ENCODE peak calls at places on chromosomes 2 and 18, in seven cellular contexts. J is right lobe of liver, U is pancreas, X is neuronal stem cell, Q is RWPE2, H is neural progenitor cell, I is NT2/D1. D is an unnamed sample. For H3K36me3, the result is how much of the 10 kb centered on the place peaks cover.

GRCh38 chr2:180520816-180521595 is 459.4 kb upstream of the UBE2E3 start:
- DNase-seq in J (no peak), U (no peak), X (no peak), Q (no peak), H (no peak), I (no peak), D (peak)

GRCh38 chr2:177622516-177622915 is 229.9 kb downstream of the AGPS start:
- DNase-seq in J (no peak), U (no peak), X (no peak), Q (no peak), H (peak), I (peak), D (no peak)

GRCh38 chr2:216588771-216589363 is 44.4 kb upstream of the IGFBP2 start:
- DNase-seq in J (no peak), U (no peak), X (no peak), Q (no peak), H (no peak), I (no peak), D (no peak)

GRCh38 chr2:121146630-121147029 is 138.4 kb downstream of the TFCP2L1 start:
- DNase-seq in J (no peak), U (no peak), X (no peak), Q (no peak), H (no peak), I (no peak), D (no peak)

GRCh38 chr18:32301976-32302743 is 112.3 kb downstream of the MEP1B start:
- DNase-seq in J (no peak), U (no peak), X (no peak), Q (no peak), H (no peak), I (no peak), D (peak)

GRCh38 chr18:77059294-77059916 is 73.2 kb downstream of the MBP start:
- DNase-seq in J (no peak), U (no peak), X (no peak), Q (no peak), H (peak), I (no peak), D (peak)

GRCh38 chr2:107064750-107065149 is 178.8 kb upstream of the ST6GAL2 start:
- DNase-seq in J (no peak), U (no peak), X (no peak), Q (no peak), H (no peak), I (no peak), D (no peak)

GRCh38 chr2:101307950-101308431 is 510 bp downstream of the RNF149 start:
- DNase-seq in J (peak), U (peak), X (no peak), Q (peak), H (peak), I (no peak), D (no peak)

GRCh38 chr2:77521482-77521881 is 694 bp downstream of the LRRTM4 start:
- DNase-seq in J (no peak), U (no peak), X (peak), Q (no peak), H (peak), I (peak), D (no peak)

GRCh38 chr2:79984476-79984875 is 320.1 kb downstream of the LRRTM1 start:
- DNase-seq in J (no peak), U (no peak), X (no peak), Q (no peak), H (no peak), I (no peak), D (no peak)

GRCh38 chr18:2884706-2885285 is 38.0 kb downstream of the EMILIN2 start:
- DNase-seq in J (no peak), U (no peak), X (no peak), Q (no peak), H (no peak), I (no peak), D (no peak)

GRCh38 chr18:39732918-39733317 is 2167.3 kb upstream of the CELF4 start:
- DNase-seq in J (no peak), U (no peak), X (no peak), Q (no peak), H (no peak), I (no peak), D (no peak)

GRCh38 chr18:2547477-2548087 is 23.7 kb downstream of the METTL4 start:
- DNase-seq in J (no peak), U (no peak), X (peak), Q (no peak), H (peak), I (no peak), D (peak)

GRCh38 chr2:187875271-187875670 is 321.0 kb upstream of the TFPI start:
- DNase-seq in J (no peak), U (no peak), X (no peak), Q (no peak), H (no peak), I (no peak), D (no peak)

GRCh38 chr18:910247-910646 is 5.6 kb downstream of the ADCYAP1 start:
- DNase-seq in J (no peak), U (no peak), X (no peak), Q (no peak), H (no peak), I (no peak), D (no peak)

GRCh38 chr2:229141626-229142025 is 129.5 kb downstream of the PID1 start:
- DNase-seq in J (no peak), U (no peak), X (no peak), Q (no peak), H (no peak), I (no peak), D (peak)

GRCh38 chr2:142944721-142945120 is 67.3 kb downstream of the KYNU start:
- DNase-seq in J (no peak), U (no peak), X (no peak), Q (no peak), H (no peak), I (no peak), D (peak)

GRCh38 chr2:26043862-26044736 is 10.2 kb downstream of the RAB10 start:
- DNase-seq in J (peak), U (no peak), X (no peak), Q (no peak), H (no peak), I (no peak), D (peak)

GRCh38 chr2:127128508-127128907 is 21.6 kb upstream of the BIN1 start:
- DNase-seq in J (peak), U (peak), X (no peak), Q (no peak), H (peak), I (no peak), D (peak)

GRCh38 chr2:241771286-241772062 is 5.1 kb upstream of the GAL3ST2 start:
- DNase-seq in J (no peak), U (no peak), X (peak), Q (peak), H (peak), I (no peak), D (no peak)

GRCh38 chr18:12455511-12455910 is 47.8 kb downstream of the PRELID3A start:
- DNase-seq in J (no peak), U (no peak), X (no peak), Q (no peak), H (no peak), I (no peak), D (no peak)

GRCh38 chr2:188519133-188519532 is 227.5 kb downstream of the GULP1 start:
- DNase-seq in J (no peak), U (no peak), X (no peak), Q (no peak), H (no peak), I (no peak), D (peak)

GRCh38 chr2:171172980-171173542 is 12.4 kb upstream of the TLK1 start:
- DNase-seq in J (no peak), U (no peak), X (no peak), Q (no peak), H (no peak), I (no peak), D (peak)

GRCh38 chr18:73824684-73825083 is 322.9 kb downstream of the FBXO15 start:
- DNase-seq in J (no peak), U (no peak), X (no peak), Q (no peak), H (no peak), I (no peak), D (peak)

GRCh38 chr18:24674236-24675004 is 214.0 kb downstream of the HRH4 start:
- DNase-seq in J (no peak), U (no peak), X (no peak), Q (no peak), H (no peak), I (no peak), D (no peak)

GRCh38 chr2:134023854-134024253 is 230.0 kb upstream of the MGAT5 start:
- DNase-seq in J (no peak), U (no peak), X (no peak), Q (no peak), H (no peak), I (no peak), D (no peak)

GRCh38 chr2:18047896-18048657 is 169.6 kb downstream of the KCNS3 start:
- DNase-seq in J (no peak), U (no peak), X (no peak), Q (peak), H (no peak), I (no peak), D (peak)

GRCh38 chr18:31554776-31555175 is 36.9 kb upstream of the TTR start:
- DNase-seq in J (no peak), U (no peak), X (no peak), Q (no peak), H (no peak), I (no peak), D (no peak)

GRCh38 chr2:127664895-127665225 is 10.5 kb downstream of the LIMS2 start:
- DNase-seq in J (no peak), U (no peak), X (no peak), Q (no peak), H (no peak), I (no peak), D (no peak)

GRCh38 chr2:132664096-132664495 is 5.9 kb downstream of the LYPD1 start:
- DNase-seq in J (no peak), U (no peak), X (no peak), Q (no peak), H (no peak), I (no peak), D (no peak)

GRCh38 chr18:58567453-58568196 is 61.3 kb downstream of the ALPK2 start:
- DNase-seq in J (no peak), U (peak), X (no peak), Q (peak), H (no peak), I (no peak), D (peak)

GRCh38 chr2:25587361-25587760 is 86.0 kb downstream of the DTNB start:
- DNase-seq in J (no peak), U (no peak), X (no peak), Q (no peak), H (no peak), I (no peak), D (peak)

GRCh38 chr2:110872521-110872920 is 140.1 kb downstream of the ACOXL start:
- DNase-seq in J (no peak), U (no peak), X (no peak), Q (no peak), H (no peak), I (no peak), D (no peak)

GRCh38 chr18:23585007-23585871 is 1.1 kb downstream of the NPC1 start:
- DNase-seq in J (no peak), U (no peak), X (no peak), Q (no peak), H (peak), I (no peak), D (peak)

GRCh38 chr18:80135136-80135535 is 26.1 kb downstream of the ADNP2 start:
- DNase-seq in J (no peak), U (no peak), X (no peak), Q (no peak), H (no peak), I (no peak), D (no peak)
- H3K36me3 ChIP-seq in J (under half), U (under half), X (under half), Q (half or more), H (under half), I (half or more), D (under half)

DNA sequence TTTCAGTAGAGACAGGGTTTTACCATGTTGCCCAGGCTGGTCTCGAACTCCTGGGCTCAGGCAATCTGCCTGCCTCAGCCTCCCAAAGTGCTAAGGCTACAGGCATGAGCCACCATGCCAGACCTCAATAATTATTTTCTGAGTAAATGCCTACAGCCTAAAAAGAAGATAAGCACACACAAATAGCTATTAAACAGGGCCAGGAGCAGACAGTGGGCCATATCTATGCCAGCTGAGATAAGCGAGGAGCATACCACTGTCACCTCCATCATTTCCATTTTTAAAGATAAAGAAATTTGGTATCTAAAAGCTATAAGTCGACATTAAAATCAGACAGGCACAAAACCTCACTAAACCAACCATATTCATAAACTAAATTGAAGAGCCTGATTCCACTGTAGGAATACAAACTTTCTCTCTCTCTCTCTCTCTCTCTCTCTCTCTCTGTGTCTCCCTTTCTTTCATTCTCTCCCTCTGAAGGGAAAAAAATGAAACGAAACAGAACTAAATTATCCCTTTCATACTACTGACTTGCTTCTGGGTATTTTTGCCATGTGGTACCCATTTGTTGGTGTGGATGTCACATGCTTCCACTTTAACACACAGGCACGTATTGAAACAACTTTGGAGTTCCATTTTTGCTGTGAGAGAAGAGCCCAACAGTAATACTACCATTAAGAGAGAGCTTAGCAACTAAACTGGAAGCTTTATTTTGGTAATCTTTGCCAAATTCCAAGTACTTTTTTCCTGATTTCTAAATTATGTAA is 51.0 kb downstream of the FARSB start:
- DNase-seq in J (no peak), U (no peak), X (no peak), Q (no peak), H (no peak), I (no peak), D (no peak)
- H3K36me3 ChIP-seq in J (under half), U (under half), X (under half), Q (half or more), H (under half), I (under half), D (under half)

GRCh38 chr2:54665436-54665856 is 58.0 kb upstream of the EML6 start:
- DNase-seq in J (no peak), U (no peak), X (peak), Q (no peak), H (peak), I (peak), D (peak)
- H3K36me3 ChIP-seq in J (under half), U (half or more), X (under half), Q (half or more), H (under half), I (half or more), D (under half)

GRCh38 chr2:217826505-217826904 is 176.3 kb downstream of the TNS1 start:
- DNase-seq in J (peak), U (no peak), X (no peak), Q (no peak), H (no peak), I (no peak), D (no peak)
- H3K36me3 ChIP-seq in J (half or more), U (under half), X (under half), Q (under half), H (under half), I (under half), D (under half)

GRCh38 chr18:79938196-79938595 is 13.3 kb downstream of the SLC66A2 start:
- DNase-seq in J (peak), U (no peak), X (no peak), Q (peak), H (no peak), I (no peak), D (no peak)
- H3K36me3 ChIP-seq in J (under half), U (under half), X (under half), Q (under half), H (under half), I (under half), D (under half)

GRCh38 chr2:36449213-36449612 is 93.6 kb downstream of the CRIM1 start:
- DNase-seq in J (no peak), U (no peak), X (no peak), Q (no peak), H (no peak), I (no peak), D (no peak)
- H3K36me3 ChIP-seq in J (under half), U (under half), X (under half), Q (half or more), H (under half), I (half or more), D (under half)

DNA sequence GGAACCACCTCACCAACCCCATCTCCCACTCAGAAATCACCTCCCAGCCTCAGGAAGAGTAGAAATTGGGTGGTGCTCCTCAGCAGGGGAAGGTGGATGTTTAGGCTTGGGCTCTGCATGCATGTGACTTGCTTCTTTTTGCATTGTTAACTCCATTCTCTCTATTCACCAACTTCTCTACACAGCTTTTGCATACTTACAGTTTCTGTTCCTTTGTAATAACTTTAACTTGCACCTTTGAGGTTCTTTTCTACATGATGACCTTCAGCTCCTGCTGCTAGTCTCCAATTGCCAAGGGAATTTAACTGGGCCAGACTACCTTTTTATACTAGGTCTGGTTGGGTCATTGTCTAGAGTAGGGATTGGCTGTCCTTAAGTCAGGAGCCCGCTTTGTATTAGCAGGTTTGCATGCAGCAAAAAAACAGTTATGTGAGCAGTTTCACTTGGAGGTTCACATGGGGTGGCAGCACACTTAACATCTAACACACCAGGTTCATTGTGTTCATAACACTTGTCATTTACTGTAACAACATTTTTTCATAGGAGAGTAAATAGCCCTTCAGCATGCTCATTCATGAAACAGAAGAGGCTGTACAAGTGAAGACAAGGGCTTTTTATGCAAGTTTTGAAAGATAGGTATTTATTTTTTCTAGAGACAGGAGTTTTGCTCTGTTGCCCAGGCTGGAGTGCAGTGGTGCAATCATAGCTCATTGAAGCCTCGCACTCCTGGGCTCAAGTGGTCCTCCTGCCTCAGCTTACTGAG is 12.0 kb downstream of the MRPL35 start:
- DNase-seq in J (no peak), U (no peak), X (no peak), Q (no peak), H (no peak), I (no peak), D (no peak)
- H3K36me3 ChIP-seq in J (under half), U (half or more), X (under half), Q (half or more), H (under half), I (half or more), D (under half)